ENCODE peak calls at places on chromosomes 3 and 15, in five cellular contexts. D is activated T-helper 1 cell treated with anti-CD3 and anti-CD28 coated beads, Interleukin-2, amount 50 U/mL, for 16 hours; R is activated T-helper 9 cell treated with anti-CD3 and anti-CD28 coated beads, Interleukin-2, amount 50 U/mL, for 16 hours; Z is AML-193; G is stimulated activated CD8-positive, alpha-beta memory T cell treated with anti-CD3 and anti-CD28 coated beads, Interleukin-7, amount 100 ng/mL, for 1 hour. A is an unnamed sample.

GRCh38 chr3:154427685-154428291 is 2.2 kb downstream of the GPR149 start:
- DNase-seq in D (no peak), R (no peak), Z (no peak), G (no peak), A (no peak)

GRCh38 chr3:27310693-27311092 is 58.5 kb downstream of the NEK10 start:
- DNase-seq in D (no peak), R (no peak), Z (peak; percentile 72), G (no peak), A (no peak)

GRCh38 chr3:188046561-188047213 is 107.3 kb upstream of the LPP start:
- DNase-seq in D (no peak), R (no peak), Z (no peak), G (no peak), A (no peak)

GRCh38 chr15:68774120-68774519 is 46.6 kb downstream of the ANP32A start:
- DNase-seq in D (no peak), R (no peak), Z (no peak), G (no peak), A (no peak)

GRCh38 chr3:150232992-150233451 is 175.1 kb upstream of the TSC22D2 start:
- DNase-seq in D (no peak), R (no peak), Z (no peak), G (no peak), A (no peak)

GRCh38 chr3:102224171-102224570 is 210.6 kb upstream of the ZPLD1 start:
- DNase-seq in D (no peak), R (no peak), Z (peak; percentile 30), G (no peak), A (no peak)

GRCh38 chr3:187994221-187995085 is 159.5 kb upstream of the LPP start:
- DNase-seq in D (no peak), R (no peak), Z (no peak), G (no peak), A (no peak)

GRCh38 chr15:90382305-90382704 is 5.7 kb upstream of the IQGAP1 start:
- DNase-seq in D (no peak), R (no peak), Z (no peak), G (no peak), A (no peak)

GRCh38 chr15:74978503-74978902 is 16.9 kb upstream of the SCAMP5 start:
- DNase-seq in D (no peak), R (no peak), Z (no peak), G (no peak), A (peak; percentile 30)

GRCh38 chr3:183914856-183915255 is 30.2 kb upstream of the PARL start:
- DNase-seq in D (no peak), R (no peak), Z (no peak), G (no peak), A (no peak)

GRCh38 chr15:57566840-57567239 is 24.9 kb upstream of the MYZAP start:
- DNase-seq in D (no peak), R (no peak), Z (no peak), G (no peak), A (no peak)

GRCh38 chr15:48856947-48857346 is 21.0 kb upstream of the EID1 start:
- DNase-seq in D (no peak), R (no peak), Z (no peak), G (no peak), A (no peak)